ENCODE peak calls at places on chromosomes 1 and 21, in nine cellular contexts. U, D, G, Z, F, T, M, X and B are unnamed samples.

GRCh38 chr1:151314137-151314875 is 12.9 kb downstream of the PI4KB start:
- DNase-seq in U (no peak), D (peak), G (no peak), Z (peak), F (peak), T (peak), M (peak), X (no peak), B (no peak)

GRCh38 chr1:186454996-186455395 is 5.9 kb downstream of the PDC start:
- DNase-seq in U (no peak), D (no peak), G (no peak), Z (no peak), F (no peak), T (no peak), M (no peak), X (no peak), B (no peak)

GRCh38 chr1:65393345-65393744 is 27.1 kb upstream of the LEPR start:
- DNase-seq in U (no peak), D (peak), G (peak), Z (peak), F (peak), T (no peak), M (no peak), X (peak), B (no peak)

GRCh38 chr1:175192630-175193338 is at the start of gene KIAA0040:
- DNase-seq in U (peak), D (peak), G (no peak), Z (peak), F (peak), T (peak), M (peak), X (peak), B (peak)

GRCh38 chr1:163442940-163443339 is 121.2 kb downstream of the NUF2 start:
- DNase-seq in U (no peak), D (no peak), G (no peak), Z (no peak), F (no peak), T (no peak), M (no peak), X (no peak), B (no peak)

GRCh38 chr1:198330982-198331620 is 174.3 kb downstream of the NEK7 start:
- DNase-seq in U (no peak), D (no peak), G (no peak), Z (peak), F (peak), T (no peak), M (no peak), X (no peak), B (no peak)

GRCh38 chr1:3879099-3879498 is 21.0 kb downstream of the C1orf174 start:
- DNase-seq in U (no peak), D (no peak), G (no peak), Z (no peak), F (no peak), T (no peak), M (no peak), X (no peak), B (no peak)

GRCh38 chr1:87000460-87000859 is 86.0 kb downstream of the HS2ST1 start:
- DNase-seq in U (no peak), D (no peak), G (no peak), Z (no peak), F (no peak), T (no peak), M (no peak), X (no peak), B (no peak)

GRCh38 chr1:154405762-154406571 is 824 bp downstream of the IL6R start:
- DNase-seq in U (peak), D (peak), G (no peak), Z (peak), F (peak), T (peak), M (peak), X (no peak), B (peak)

GRCh38 chr1:97186381-97186780 is 464.8 kb downstream of the PTBP2 start:
- DNase-seq in U (no peak), D (peak), G (no peak), Z (no peak), F (no peak), T (no peak), M (no peak), X (no peak), B (no peak)

GRCh38 chr1:43348809-43349593 is 9.8 kb upstream of the CDC20 start:
- DNase-seq in U (peak), D (peak), G (no peak), Z (peak), F (peak), T (peak), M (peak), X (no peak), B (peak)

GRCh38 chr1:217089239-217090014 is 366.2 kb upstream of the ESRRG start:
- DNase-seq in U (peak), D (peak), G (no peak), Z (peak), F (peak), T (no peak), M (peak), X (no peak), B (no peak)

GRCh38 chr1:237927198-237927597 is 36.5 kb upstream of the ZP4 start:
- DNase-seq in U (no peak), D (no peak), G (no peak), Z (no peak), F (no peak), T (no peak), M (no peak), X (no peak), B (no peak)

GRCh38 chr1:234270581-234271242 is 102.5 kb upstream of the COA6 start:
- DNase-seq in U (no peak), D (peak), G (no peak), Z (no peak), F (peak), T (no peak), M (no peak), X (no peak), B (no peak)

GRCh38 chr1:11746795-11747487 is 11.0 kb downstream of the AGTRAP start:
- DNase-seq in U (no peak), D (no peak), G (no peak), Z (no peak), F (no peak), T (no peak), M (peak), X (no peak), B (no peak)

GRCh38 chr21:31457675-31458074 is 113.6 kb upstream of the TIAM1 start:
- DNase-seq in U (no peak), D (peak), G (no peak), Z (no peak), F (no peak), T (no peak), M (no peak), X (no peak), B (no peak)

GRCh38 chr1:79151006-79151796 is 144.7 kb upstream of the ADGRL4 start:
- DNase-seq in U (no peak), D (no peak), G (no peak), Z (peak), F (peak), T (no peak), M (no peak), X (no peak), B (no peak)

GRCh38 chr1:93573940-93574469 is 107.6 kb downstream of the BCAR3 start:
- DNase-seq in U (no peak), D (no peak), G (no peak), Z (no peak), F (no peak), T (no peak), M (no peak), X (no peak), B (no peak)

GRCh38 chr1:225426395-225427248 is 1.2 kb downstream of the LBR start:
- DNase-seq in U (no peak), D (peak), G (no peak), Z (peak), F (peak), T (peak), M (no peak), X (peak), B (peak)

GRCh38 chr1:245673920-245674414 is 519.2 kb downstream of the KIF26B start:
- DNase-seq in U (no peak), D (no peak), G (no peak), Z (no peak), F (peak), T (no peak), M (no peak), X (no peak), B (no peak)

GRCh38 chr1:107277022-107277421 is 136.2 kb downstream of the NTNG1 start:
- DNase-seq in U (peak), D (peak), G (no peak), Z (peak), F (peak), T (no peak), M (peak), X (no peak), B (no peak)

GRCh38 chr1:149917590-149918144 is at the start of gene SV2A:
- DNase-seq in U (peak), D (no peak), G (no peak), Z (no peak), F (peak), T (no peak), M (no peak), X (peak), B (no peak)

GRCh38 chr1:33515607-33516006 is 43.2 kb downstream of the ZSCAN20 start:
- DNase-seq in U (no peak), D (no peak), G (no peak), Z (no peak), F (no peak), T (no peak), M (peak), X (no peak), B (no peak)

GRCh38 chr1:70420320-70420719 is 9.3 kb downstream of the CTH start:
- DNase-seq in U (no peak), D (no peak), G (no peak), Z (no peak), F (no peak), T (no peak), M (no peak), X (no peak), B (no peak)

GRCh38 chr1:154869351-154870116 is 547 bp downstream of the KCNN3 start:
- DNase-seq in U (no peak), D (no peak), G (no peak), Z (no peak), F (peak), T (peak), M (peak), X (no peak), B (no peak)

GRCh38 chr1:187551061-187551460 is 722.3 kb downstream of the PLA2G4A start:
- DNase-seq in U (no peak), D (no peak), G (no peak), Z (no peak), F (no peak), T (no peak), M (no peak), X (no peak), B (no peak)

GRCh38 chr1:178958491-178958890 is 67.2 kb upstream of the FAM20B start:
- DNase-seq in U (no peak), D (no peak), G (no peak), Z (no peak), F (no peak), T (no peak), M (no peak), X (no peak), B (no peak)

DNA sequence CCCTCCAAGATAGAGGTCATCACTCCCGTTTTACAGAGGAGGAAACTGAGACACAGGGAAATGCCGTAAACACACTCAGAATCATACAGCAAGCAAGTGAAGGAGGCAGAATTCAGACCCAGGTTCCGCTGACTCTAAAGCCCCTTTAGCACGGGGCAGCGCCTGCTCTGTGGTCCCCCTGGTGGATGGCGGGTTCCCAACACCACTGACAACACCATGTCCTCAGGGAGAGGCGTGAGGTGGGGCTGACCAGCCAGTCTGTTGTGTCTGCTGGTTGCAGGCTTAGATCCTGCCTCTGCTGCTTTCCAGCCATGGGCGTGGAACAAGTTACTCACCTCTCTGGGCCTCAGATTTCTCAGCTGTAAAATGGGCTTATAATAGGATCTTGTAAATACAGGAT is 617.3 kb downstream of the MATN1 start:
- DNase-seq in U (peak), D (peak), G (no peak), Z (no peak), F (peak), T (no peak), M (no peak), X (no peak), B (no peak)
- TF ChIP-seq CTCF in U (peak), D (no peak), G (peak), Z (peak), F (peak), T (peak), M (peak), X (peak), B (no peak)

DNA sequence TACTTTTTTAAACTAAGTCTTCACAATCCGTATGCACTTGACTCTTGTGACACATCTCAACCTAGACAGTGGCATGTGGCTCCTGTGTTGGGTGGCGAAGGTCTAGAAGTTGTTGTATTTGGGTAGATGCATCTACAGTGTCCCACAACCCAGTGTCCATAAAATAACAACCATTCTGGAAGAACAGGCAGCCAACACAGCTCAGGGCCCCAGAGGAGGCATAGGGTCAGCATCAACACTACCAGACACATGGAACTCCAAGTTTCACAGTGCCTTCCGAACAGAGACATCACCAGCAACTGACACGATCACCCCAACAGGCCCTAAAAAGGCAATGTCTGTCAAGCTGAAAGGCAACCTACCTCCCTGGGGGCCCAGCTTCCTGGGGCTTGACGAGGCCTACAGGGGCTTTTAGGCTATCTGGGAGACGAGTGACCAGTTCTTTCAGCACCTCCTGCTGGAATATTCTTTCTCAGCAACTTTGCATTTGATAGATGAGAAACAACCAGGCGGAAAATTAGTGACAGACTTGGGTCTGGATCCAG is 5.6 kb downstream of the SH3BP5L start:
- DNase-seq in U (no peak), D (no peak), G (no peak), Z (no peak), F (no peak), T (no peak), M (no peak), X (no peak), B (no peak)
- TF ChIP-seq CTCF in U (no peak), D (no peak), G (no peak), Z (no peak), F (no peak), T (no peak), M (no peak), X (no peak), B (no peak)

DNA sequence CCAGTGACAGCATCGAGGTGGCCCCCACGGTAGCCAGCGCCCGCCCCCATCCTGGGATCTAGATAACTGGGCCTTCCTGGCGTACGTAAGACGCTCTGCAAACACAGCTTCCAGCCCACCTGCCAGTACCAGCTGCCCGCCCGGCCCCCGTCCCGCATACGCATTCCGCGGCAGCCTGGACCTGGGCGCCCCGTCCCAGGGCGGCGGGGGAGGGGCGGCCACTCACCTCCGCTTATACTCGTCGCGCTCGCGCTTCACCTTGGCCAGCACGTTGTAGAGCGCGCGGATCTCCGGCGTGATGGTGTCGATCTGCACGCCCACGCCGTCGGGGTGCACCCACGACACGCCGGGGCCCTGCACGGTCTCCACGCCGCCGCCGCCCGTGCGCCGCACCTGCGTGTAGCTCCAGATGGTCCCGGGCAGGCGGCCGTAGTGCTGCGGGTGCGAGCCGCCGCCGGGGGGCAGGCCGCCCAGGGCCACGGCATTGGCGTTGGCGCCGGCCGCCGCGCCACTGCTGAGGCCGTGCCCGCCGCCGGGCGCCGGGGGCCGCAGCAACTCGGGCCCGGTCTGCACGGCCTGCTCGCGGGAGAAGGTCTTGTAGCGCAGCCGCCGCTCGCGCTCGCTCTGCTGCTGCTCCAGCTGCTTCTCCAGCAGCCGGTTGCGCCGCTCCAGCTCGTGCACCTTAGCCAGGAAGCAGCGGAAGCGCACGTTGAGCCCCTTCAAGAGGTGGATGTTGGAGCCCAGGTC is 861 bp downstream of the IFFO2 start:
- DNase-seq in U (peak), D (peak), G (no peak), Z (peak), F (no peak), T (peak), M (no peak), X (no peak), B (peak)
- TF ChIP-seq CTCF in U (peak), D (no peak), G (peak), Z (no peak), F (no peak), T (no peak), M (no peak), X (peak), B (no peak)

GRCh38 chr1:84538599-84538998 is 32.2 kb upstream of the GNG5 start:
- DNase-seq in U (no peak), D (no peak), G (no peak), Z (no peak), F (no peak), T (no peak), M (no peak), X (no peak), B (no peak)

GRCh38 chr1:84539972-84540371 is 33.6 kb upstream of the GNG5 start:
- DNase-seq in U (no peak), D (no peak), G (no peak), Z (no peak), F (peak), T (no peak), M (no peak), X (no peak), B (no peak)

GRCh38 chr1:84540759-84541158 is 33.5 kb downstream of the CTBS start:
- DNase-seq in U (no peak), D (no peak), G (peak), Z (no peak), F (no peak), T (no peak), M (no peak), X (no peak), B (no peak)

DNA sequence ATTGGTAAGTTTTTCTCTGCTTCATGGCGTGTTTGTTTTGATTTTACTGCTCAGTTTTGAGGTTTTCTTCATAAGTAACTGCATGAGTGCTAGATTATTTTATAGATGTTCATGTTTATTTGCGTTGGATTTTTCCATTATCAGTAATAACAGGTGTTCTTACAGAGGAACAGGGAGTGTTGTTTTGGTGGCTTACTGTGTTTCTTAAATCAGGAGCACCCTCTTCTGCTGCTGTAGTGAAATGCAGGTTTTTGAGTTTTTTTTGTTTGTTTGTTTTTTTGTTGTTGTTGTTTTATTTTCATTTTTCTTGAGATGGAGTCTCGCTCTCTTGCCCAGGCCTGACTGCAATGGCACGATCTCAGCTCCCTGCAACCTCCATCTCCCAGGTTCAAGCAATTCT is 32.6 kb downstream of the CTBS start:
- DNase-seq in U (no peak), D (no peak), G (no peak), Z (no peak), F (no peak), T (no peak), M (no peak), X (no peak), B (no peak)
- TF ChIP-seq CTCF in U (peak), D (peak), G (no peak), Z (peak), F (no peak), T (no peak), M (peak), X (peak), B (no peak)

DNA sequence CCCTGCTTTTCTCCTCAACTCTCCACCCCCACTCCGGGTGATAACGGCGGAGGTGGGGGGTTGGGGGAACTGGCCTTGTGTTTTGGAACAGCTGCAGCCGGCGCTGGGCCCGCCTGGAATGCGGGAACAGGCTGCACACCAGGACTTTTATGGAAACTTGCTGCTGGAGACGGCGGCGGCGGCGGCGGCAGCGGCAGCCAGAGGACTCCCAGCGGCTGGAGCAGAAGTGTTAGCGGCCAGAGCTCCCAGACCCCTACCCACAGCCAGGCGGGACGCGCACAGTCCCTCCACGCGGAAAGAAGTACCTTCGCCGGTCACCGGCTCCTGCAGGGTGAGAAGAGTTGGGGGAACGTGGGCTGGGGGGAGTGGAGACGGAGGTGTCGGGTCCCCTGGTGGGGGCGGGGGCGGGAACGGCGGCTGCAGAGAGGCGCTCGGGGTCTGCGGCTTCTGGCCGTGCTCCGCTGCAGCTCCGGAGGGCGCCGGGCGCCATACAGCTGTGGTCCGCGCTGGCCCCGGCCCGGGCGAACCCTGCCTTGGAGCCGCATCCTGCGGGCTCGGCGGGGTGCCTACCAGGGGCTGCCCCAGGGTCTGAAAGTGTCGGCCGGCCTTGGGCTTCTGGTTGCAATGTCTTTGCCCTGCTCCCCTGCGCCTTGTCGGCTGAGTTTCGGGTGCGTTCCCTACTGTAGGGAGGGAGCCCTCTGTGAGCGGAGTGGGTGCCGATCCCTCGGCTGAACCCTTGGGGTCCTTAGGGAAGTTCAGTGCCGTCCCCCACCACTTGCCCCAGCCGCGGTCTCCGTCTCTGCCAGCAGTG is at the start of gene NEXN:
- DNase-seq in U (peak), D (peak), G (no peak), Z (peak), F (peak), T (peak), M (peak), X (peak), B (peak)
- TF ChIP-seq CTCF in U (no peak), D (no peak), G (no peak), Z (no peak), F (no peak), T (no peak), M (no peak), X (no peak), B (no peak)